ENCODE peak calls at places on chromosomes 13 and 19, in four cellular contexts. Q is nephron progenitor cell, Z is AG04450, V is uterus. N is an unnamed sample.

GRCh38 chr19:29019403-29019802 is 193.5 kb downstream of the UQCRFS1 start:
- DNase-seq in Q (no peak), Z (no peak), V (no peak), N (no peak)

GRCh38 chr19:35270381-35270811 is 1.6 kb downstream of the USF2 start:
- DNase-seq in Q (no peak), Z (no peak), V (no peak), N (no peak)

GRCh38 chr13:109738298-109738746 is 48.1 kb downstream of the IRS2 start:
- DNase-seq in Q (no peak), Z (no peak), V (no peak), N (no peak)

GRCh38 chr13:100106005-100106404 is 17.1 kb downstream of the PCCA start:
- DNase-seq in Q (no peak), Z (no peak), V (no peak), N (no peak)

GRCh38 chr13:30156826-30157615 is 150.3 kb downstream of the KATNAL1 start:
- DNase-seq in Q (no peak), Z (no peak), V (no peak), N (no peak)

GRCh38 chr19:41944336-41944735 is 14.8 kb downstream of the RABAC1 start:
- DNase-seq in Q (no peak), Z (no peak), V (no peak), N (no peak)

GRCh38 chr19:22945560-22945959 is 57.4 kb downstream of the ZNF728 start:
- DNase-seq in Q (peak), Z (no peak), V (no peak), N (no peak)

GRCh38 chr13:77918391-77919261 is at the start of gene EDNRB:
- DNase-seq in Q (peak), Z (no peak), V (peak), N (no peak)

GRCh38 chr19:5540208-5540607 is 27.5 kb downstream of the TINCR start:
- DNase-seq in Q (no peak), Z (no peak), V (no peak), N (no peak)

GRCh38 chr13:51802601-51803000 is 1.4 kb downstream of the DHRS12 start:
- DNase-seq in Q (no peak), Z (no peak), V (no peak), N (no peak)

GRCh38 chr19:57708641-57709354 is at the start of gene ZNF154:
- DNase-seq in Q (peak), Z (peak), V (no peak), N (peak)

GRCh38 chr19:6677495-6677894 is 7.5 kb upstream of the TNFSF14 start:
- DNase-seq in Q (no peak), Z (no peak), V (no peak), N (no peak)

GRCh38 chr19:6671960-6672359 is 2.0 kb upstream of the TNFSF14 start:
- DNase-seq in Q (no peak), Z (no peak), V (no peak), N (no peak)

GRCh38 chr19:6672693-6673290 is 2.8 kb upstream of the TNFSF14 start:
- DNase-seq in Q (no peak), Z (no peak), V (no peak), N (no peak)

GRCh38 chr19:6676288-6676687 is 6.3 kb upstream of the TNFSF14 start:
- DNase-seq in Q (no peak), Z (no peak), V (no peak), N (no peak)

GRCh38 chr19:6674868-6675305 is 4.9 kb upstream of the TNFSF14 start:
- DNase-seq in Q (peak), Z (no peak), V (peak), N (peak)
- TF ChIP-seq CTCF in Q (no peak), Z (no peak), V (no peak), N (no peak)

DNA sequence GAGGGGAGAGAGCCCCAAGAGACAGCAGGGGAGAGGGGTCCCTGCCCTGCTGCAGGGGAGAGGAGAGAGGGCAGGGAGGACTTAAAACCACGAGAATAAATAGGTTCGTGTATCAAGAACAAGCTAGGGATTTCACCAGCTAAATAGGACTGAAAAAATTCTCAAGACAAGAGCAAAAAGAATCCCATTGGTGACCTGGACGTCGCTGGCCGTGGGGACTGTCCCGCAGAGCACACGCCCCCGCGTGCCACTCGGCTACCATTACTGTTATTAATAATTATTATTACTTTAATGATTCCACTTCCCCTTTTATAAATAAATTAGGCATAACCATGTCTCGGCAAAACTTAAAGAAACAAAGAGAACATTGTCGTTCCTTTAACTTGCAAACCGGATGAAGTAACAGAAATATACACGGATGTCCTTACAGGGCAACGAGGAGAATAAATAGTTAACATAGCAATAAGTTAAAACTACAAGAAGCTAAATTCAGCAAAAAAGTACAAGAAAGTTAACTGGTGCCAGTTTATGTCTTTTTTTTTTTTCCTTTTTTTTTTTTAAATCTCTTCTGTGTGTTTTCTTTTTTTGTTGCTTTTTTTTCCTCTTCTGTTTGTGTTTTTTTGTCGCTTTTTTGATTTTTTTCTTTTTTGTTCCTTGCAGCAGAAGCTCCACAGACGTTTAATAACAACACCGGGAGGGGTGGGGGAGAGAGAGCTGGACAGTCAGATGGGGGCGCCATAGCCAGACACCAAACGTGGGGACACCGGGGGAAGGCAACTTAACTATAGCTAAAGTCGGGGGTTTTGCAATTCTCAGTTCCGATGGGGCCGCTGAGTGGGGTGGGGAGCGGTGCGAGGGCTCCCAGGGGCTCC is 16.7 kb downstream of the PRKCSH start:
- DNase-seq in Q (no peak), Z (no peak), V (no peak), N (no peak)
- TF ChIP-seq CTCF in Q (no peak), Z (no peak), V (no peak), N (peak)

GRCh38 chr13:45728759-45729158 is 26.6 kb downstream of the CBY2 start:
- DNase-seq in Q (peak), Z (no peak), V (no peak), N (no peak)
- TF ChIP-seq CTCF in Q (peak), Z (peak), V (no peak), N (no peak)

GRCh38 chr13:111286162-111286561 is 34.3 kb upstream of the TEX29 start:
- DNase-seq in Q (no peak), Z (no peak), V (no peak), N (no peak)
- TF ChIP-seq CTCF in Q (no peak), Z (no peak), V (no peak), N (no peak)

N was measured in AG09319.